ENCODE peak calls at places on chromosomes 2 and 18, in five cellular contexts. A, S, Y, B and O are unnamed samples.

GRCh38 chr18:67386028-67386427 is 130.5 kb downstream of the DSEL start:
- DNase-seq in B (peak), A (no peak), Y (no peak), S (peak), O (no peak)

GRCh38 chr2:176763871-176764404 is 448.7 kb upstream of the HNRNPA3 start:
- DNase-seq in Y (no peak), A (no peak), S (no peak), B (no peak), O (no peak)

GRCh38 chr18:48922203-48922800 is 28.5 kb downstream of the SMAD7 start:
- DNase-seq in Y (no peak), S (no peak), A (no peak), B (no peak), O (no peak)

GRCh38 chr2:220451438-220451837 is 824.0 kb downstream of the SLC4A3 start:
- DNase-seq in S (no peak), A (no peak), Y (no peak), B (no peak), O (no peak)

GRCh38 chr2:215784371-215784783 is 229.0 kb downstream of the MREG start:
- DNase-seq in S (peak), A (peak), B (peak), Y (no peak), O (peak)

GRCh38 chr2:163039266-163039665 is 200.7 kb upstream of the KCNH7 start:
- DNase-seq in B (no peak), Y (no peak), S (no peak), A (no peak), O (no peak)

GRCh38 chr2:86358982-86359381 is 21.6 kb upstream of the REEP1 start:
- DNase-seq in B (no peak), A (no peak), S (no peak), Y (no peak), O (no peak)

GRCh38 chr18:74869904-74870863 is 272.5 kb downstream of the ZNF407 start:
- DNase-seq in B (no peak), Y (no peak), A (peak), S (peak), O (no peak)

GRCh38 chr2:65077898-65078297 is 21.7 kb downstream of the CEP68 start:
- DNase-seq in B (no peak), A (no peak), S (no peak), Y (no peak), O (no peak)

GRCh38 chr18:39942702-39943101 is 2012.3 kb upstream of the PIK3C3 start:
- DNase-seq in Y (no peak), S (no peak), B (no peak), A (no peak), O (no peak)

GRCh38 chr18:47775961-47776360 is 154.5 kb downstream of the SMAD2 start:
- DNase-seq in B (peak), S (peak), A (peak), Y (peak), O (no peak)

GRCh38 chr2:235001237-235002133 is 49.7 kb downstream of the SH3BP4 start:
- DNase-seq in A (no peak), S (no peak), B (peak), Y (no peak), O (no peak)

GRCh38 chr18:3455938-3456685 is 6.1 kb downstream of the TGIF1 start:
- DNase-seq in S (peak), B (peak), Y (no peak), A (peak), O (no peak)

GRCh38 chr2:239539776-239540100 is 138.9 kb upstream of the HDAC4 start:
- DNase-seq in A (no peak), S (no peak), Y (no peak), B (no peak), O (no peak)

GRCh38 chr2:222176890-222177289 is 121.9 kb downstream of the PAX3 start:
- DNase-seq in S (no peak), Y (no peak), A (no peak), B (no peak), O (no peak)

GRCh38 chr2:174699993-174700766 is 64.1 kb downstream of the CHRNA1 start:
- DNase-seq in A (peak), B (peak), S (peak), Y (peak), O (no peak)

GRCh38 chr18:9985641-9986040 is 71.8 kb downstream of the VAPA start:
- DNase-seq in B (no peak), Y (no peak), S (no peak), A (no peak), O (no peak)

GRCh38 chr2:64404743-64405142 is 49.2 kb upstream of the LGALSL start:
- DNase-seq in Y (no peak), A (peak), B (peak), S (no peak), O (no peak)

GRCh38 chr18:30440351-30440750 is 602.2 kb downstream of the DSC3 start:
- DNase-seq in A (no peak), S (no peak), Y (no peak), B (no peak), O (peak)

GRCh38 chr2:60426341-60426740 is 127.1 kb downstream of the BCL11A start:
- DNase-seq in S (no peak), B (no peak), Y (no peak), A (no peak), O (no peak)

GRCh38 chr2:20148411-20148810 is 76.5 kb downstream of the SDC1 start:
- DNase-seq in S (no peak), Y (no peak), B (no peak), A (no peak), O (no peak)

GRCh38 chr2:101396352-101396717 is 9.0 kb upstream of the CREG2 start:
- DNase-seq in A (peak), Y (no peak), S (peak), B (peak), O (peak)

GRCh38 chr2:207274541-207274940 is 108.8 kb upstream of the KLF7 start:
- DNase-seq in Y (no peak), S (no peak), B (no peak), A (no peak), O (no peak)

GRCh38 chr18:58095655-58096054 is 51.6 kb downstream of the NEDD4L start:
- DNase-seq in Y (no peak), S (no peak), B (no peak), A (no peak), O (no peak)

GRCh38 chr2:111190816-111191540 is 70.3 kb downstream of the BCL2L11 start:
- DNase-seq in S (no peak), Y (no peak), B (no peak), A (no peak), O (no peak)
- H3K4me3 ChIP-seq in S (no peak), Y (no peak), B (no peak), A (no peak), O (no peak)

DNA sequence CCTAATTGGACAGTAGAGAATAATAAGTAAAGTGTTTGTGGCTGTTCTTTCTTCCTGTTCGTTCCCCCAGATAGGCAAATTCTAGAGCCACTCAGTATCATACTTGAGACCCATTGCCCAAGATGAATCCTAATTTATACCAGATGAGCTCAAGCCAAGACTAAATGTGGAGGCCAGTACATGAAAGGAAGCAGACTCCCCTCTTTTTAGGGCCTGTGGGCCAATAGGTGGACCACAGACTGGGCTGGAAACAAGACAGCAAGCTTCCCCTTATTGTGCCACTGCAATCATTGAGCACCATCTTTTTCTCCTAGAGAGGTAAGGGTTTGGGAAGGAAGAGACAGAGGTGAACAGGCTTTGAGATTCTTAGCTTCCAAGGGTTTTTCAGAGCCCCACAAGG is 141.9 kb downstream of the MGAT5 start:
- DNase-seq in Y (no peak), A (no peak), S (no peak), B (no peak), O (no peak)
- H3K4me3 ChIP-seq in Y (no peak), A (no peak), S (no peak), B (no peak), O (no peak)

DNA sequence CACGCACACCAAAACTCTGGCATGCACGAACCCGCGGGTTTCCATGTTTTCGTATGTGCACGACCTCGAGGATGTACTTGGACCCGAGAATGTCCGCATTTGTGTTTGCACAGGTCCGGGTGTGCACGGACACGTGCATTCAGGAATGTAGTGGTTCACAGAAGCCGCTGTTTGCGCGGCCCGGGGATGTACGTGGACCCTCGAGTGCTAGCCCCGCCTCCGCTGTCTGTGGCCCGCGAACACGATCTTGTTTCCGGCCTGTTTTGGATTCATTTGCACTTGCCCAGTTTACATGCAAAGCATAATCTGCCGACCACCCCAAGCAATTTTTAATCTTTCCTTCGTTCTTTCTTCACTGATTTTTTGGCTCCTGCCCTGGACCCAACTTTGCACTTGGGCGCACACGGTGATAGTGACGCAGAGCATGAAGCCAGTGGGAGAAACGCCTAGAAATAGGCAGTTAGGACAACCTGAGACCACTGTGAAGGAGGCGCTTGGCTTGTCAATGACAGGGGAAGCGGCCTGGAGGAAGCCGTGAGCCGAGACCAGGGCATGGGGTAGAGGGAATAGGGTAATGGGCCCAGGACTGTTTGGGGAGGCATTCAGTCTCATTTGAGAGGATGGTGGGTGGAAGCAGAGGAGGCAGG is 45.4 kb upstream of the PTMA start:
- DNase-seq in S (no peak), Y (no peak), A (no peak), B (no peak), O (no peak)
- H3K4me3 ChIP-seq in S (no peak), Y (peak), A (no peak), B (no peak), O (peak)

GRCh38 chr2:195819276-195819675 is 162.2 kb downstream of the SLC39A10 start:
- DNase-seq in Y (no peak), B (no peak), S (peak), A (no peak), O (no peak)
- H3K4me3 ChIP-seq in Y (no peak), B (no peak), S (no peak), A (no peak), O (no peak)

GRCh38 chr2:237600205-237600846 is 9.8 kb upstream of the RAB17 start:
- DNase-seq in B (peak), Y (no peak), S (peak), A (peak), O (no peak)
- H3K4me3 ChIP-seq in B (no peak), Y (no peak), S (no peak), A (no peak), O (no peak)

GRCh38 chr18:22346968-22347611 is 70.6 kb downstream of the CTAGE1 start:
- DNase-seq in Y (no peak), A (peak), S (peak), B (peak), O (no peak)

GRCh38 chr18:22348521-22349316 is 69.0 kb downstream of the CTAGE1 start:
- DNase-seq in S (peak), B (peak), Y (no peak), A (peak), O (no peak)

GRCh38 chr18:22349966-22350365 is 67.7 kb downstream of the CTAGE1 start:
- DNase-seq in S (no peak), A (no peak), Y (no peak), B (no peak), O (no peak)

GRCh38 chr18:22347624-22348511 is 69.8 kb downstream of the CTAGE1 start:
- DNase-seq in S (peak), Y (no peak), A (no peak), B (peak), O (no peak)

DNA sequence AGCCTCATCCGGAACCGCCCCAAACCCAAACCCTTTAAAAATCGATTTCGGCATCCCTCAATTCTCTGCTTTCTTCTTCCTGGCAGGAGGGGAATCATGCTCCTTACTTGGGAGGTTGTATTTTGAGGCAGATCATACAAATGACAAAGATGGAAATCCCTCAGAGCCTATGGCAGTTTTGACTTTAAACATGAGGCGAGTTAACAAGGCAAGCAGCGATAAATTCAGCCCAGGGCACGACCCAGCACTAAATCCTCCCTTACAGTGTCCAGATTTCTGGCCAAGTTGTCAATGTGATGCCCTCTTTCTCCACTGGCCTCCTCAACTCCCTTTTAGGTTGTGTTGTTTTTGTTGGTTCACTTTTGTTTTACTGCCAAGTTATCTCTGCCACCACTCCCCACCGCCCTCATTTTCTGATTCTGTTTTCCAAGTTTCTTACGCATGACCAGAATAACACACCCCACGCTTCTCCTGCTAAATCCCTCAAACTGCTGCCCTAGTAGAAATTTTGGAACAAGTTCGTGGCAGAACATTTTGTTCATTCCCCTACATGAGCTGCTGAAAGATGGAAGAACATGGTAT is 68.3 kb downstream of the CTAGE1 start:
- DNase-seq in S (no peak), A (no peak), B (peak), Y (no peak), O (no peak)
- H3K4me3 ChIP-seq in S (no peak), A (peak), B (peak), Y (no peak), O (peak)